ENCODE peak calls at places on chromosomes 7 and 10, in seven cellular contexts. One of them, this sample, is unnamed.

GRCh38 chr10:116113721-116114501 is 159.1 kb downstream of the GFRA1 start:
- DNase-seq in GM23248: peak; percentile 98
- DNase-seq in epithelial cell of esophagus: peak; percentile 4
- DNase-seq in H9: peak; percentile 15
- DNase-seq in mucosa of gallbladder: no peak
- DNase-seq in substantia nigra: no peak
- DNase-seq in fibroblast of pulmonary artery: no peak
- DNase-seq in this sample: peak; percentile 24

GRCh38 chr10:46317889-46318288 is 31.1 kb downstream of the ANTXRL start:
- DNase-seq in GM23248: no peak
- DNase-seq in epithelial cell of esophagus: no peak
- DNase-seq in H9: no peak
- DNase-seq in mucosa of gallbladder: no peak
- DNase-seq in substantia nigra: no peak
- DNase-seq in fibroblast of pulmonary artery: no peak
- DNase-seq in this sample: no peak

GRCh38 chr10:124696446-124697392 is 47.5 kb downstream of the FAM53B start:
- DNase-seq in GM23248: no peak
- DNase-seq in epithelial cell of esophagus: no peak
- DNase-seq in H9: no peak
- DNase-seq in mucosa of gallbladder: no peak
- DNase-seq in substantia nigra: no peak
- DNase-seq in fibroblast of pulmonary artery: no peak
- DNase-seq in this sample: no peak

GRCh38 chr7:75776295-75776971 is 4.4 kb upstream of the CCL26 start:
- DNase-seq in GM23248: peak; percentile 92
- DNase-seq in epithelial cell of esophagus: peak; percentile 58
- DNase-seq in H9: no peak
- DNase-seq in mucosa of gallbladder: no peak
- DNase-seq in substantia nigra: no peak
- DNase-seq in fibroblast of pulmonary artery: peak; percentile 65
- DNase-seq in this sample: peak; percentile 31

GRCh38 chr10:133527779-133528271 is 662 bp downstream of the CYP2E1 start:
- DNase-seq in GM23248: peak; percentile 10
- DNase-seq in epithelial cell of esophagus: no peak
- DNase-seq in H9: no peak
- DNase-seq in mucosa of gallbladder: no peak
- DNase-seq in substantia nigra: no peak
- DNase-seq in fibroblast of pulmonary artery: no peak
- DNase-seq in this sample: no peak

GRCh38 chr7:26308551-26308950 is 16.9 kb downstream of the SNX10 start:
- DNase-seq in GM23248: no peak
- DNase-seq in epithelial cell of esophagus: no peak
- DNase-seq in H9: no peak
- DNase-seq in mucosa of gallbladder: no peak
- DNase-seq in substantia nigra: no peak
- DNase-seq in fibroblast of pulmonary artery: no peak
- DNase-seq in this sample: no peak

GRCh38 chr10:58107506-58107905 is 160.2 kb downstream of the IPMK start:
- DNase-seq in GM23248: peak; percentile 88
- DNase-seq in epithelial cell of esophagus: peak; percentile 85
- DNase-seq in H9: no peak
- DNase-seq in mucosa of gallbladder: no peak
- DNase-seq in substantia nigra: no peak
- DNase-seq in fibroblast of pulmonary artery: peak; percentile 27
- DNase-seq in this sample: peak; percentile 30

GRCh38 chr7:31950101-31950755 is 120.0 kb downstream of the PDE1C start:
- DNase-seq in GM23248: peak; percentile 69
- DNase-seq in epithelial cell of esophagus: peak; percentile 7
- DNase-seq in H9: no peak
- DNase-seq in mucosa of gallbladder: no peak
- DNase-seq in substantia nigra: no peak
- DNase-seq in fibroblast of pulmonary artery: peak; percentile 9
- DNase-seq in this sample: no peak

GRCh38 chr10:1002425-1003006 is 14.3 kb downstream of the GTPBP4 start:
- DNase-seq in GM23248: no peak
- DNase-seq in epithelial cell of esophagus: no peak
- DNase-seq in H9: no peak
- DNase-seq in mucosa of gallbladder: no peak
- DNase-seq in substantia nigra: no peak
- DNase-seq in fibroblast of pulmonary artery: no peak
- DNase-seq in this sample: no peak

GRCh38 chr10:63217120-63217605 is 84.0 kb downstream of the NRBF2 start:
- DNase-seq in GM23248: peak; percentile 82
- DNase-seq in epithelial cell of esophagus: peak; percentile 62
- DNase-seq in H9: no peak
- DNase-seq in mucosa of gallbladder: no peak
- DNase-seq in substantia nigra: no peak
- DNase-seq in fibroblast of pulmonary artery: peak; percentile 73
- DNase-seq in this sample: peak; percentile 41

GRCh38 chr7:29567174-29567573 is 3.5 kb downstream of the PRR15 start:
- DNase-seq in GM23248: no peak
- DNase-seq in epithelial cell of esophagus: no peak
- DNase-seq in H9: no peak
- DNase-seq in mucosa of gallbladder: no peak
- DNase-seq in substantia nigra: no peak
- DNase-seq in fibroblast of pulmonary artery: no peak
- DNase-seq in this sample: no peak

GRCh38 chr7:28840515-28841125 is 117.5 kb downstream of the TRIL start:
- DNase-seq in GM23248: peak; percentile 53
- DNase-seq in epithelial cell of esophagus: peak; percentile 29
- DNase-seq in H9: no peak
- DNase-seq in mucosa of gallbladder: no peak
- DNase-seq in substantia nigra: no peak
- DNase-seq in fibroblast of pulmonary artery: peak; percentile 20
- DNase-seq in this sample: peak; percentile 32

GRCh38 chr7:5320802-5321396 is 38.2 kb downstream of the SLC29A4 start:
- DNase-seq in GM23248: no peak
- DNase-seq in epithelial cell of esophagus: no peak
- DNase-seq in H9: no peak
- DNase-seq in mucosa of gallbladder: no peak
- DNase-seq in substantia nigra: no peak
- DNase-seq in fibroblast of pulmonary artery: no peak
- DNase-seq in this sample: no peak

GRCh38 chr10:120402358-120402757 is 54.7 kb upstream of the PLPP4 start:
- DNase-seq in GM23248: peak; percentile 52
- DNase-seq in epithelial cell of esophagus: no peak
- DNase-seq in H9: no peak
- DNase-seq in mucosa of gallbladder: no peak
- DNase-seq in substantia nigra: no peak
- DNase-seq in fibroblast of pulmonary artery: no peak
- DNase-seq in this sample: no peak

GRCh38 chr7:92432299-92432946 is 14.9 kb upstream of the GATAD1 start:
- DNase-seq in GM23248: no peak
- DNase-seq in epithelial cell of esophagus: no peak
- DNase-seq in H9: no peak
- DNase-seq in mucosa of gallbladder: no peak
- DNase-seq in substantia nigra: no peak
- DNase-seq in fibroblast of pulmonary artery: no peak
- DNase-seq in this sample: no peak

GRCh38 chr7:30411897-30412296 is 66.7 kb downstream of the NOD1 start:
- DNase-seq in GM23248: no peak
- DNase-seq in epithelial cell of esophagus: peak; percentile 26
- DNase-seq in H9: no peak
- DNase-seq in mucosa of gallbladder: no peak
- DNase-seq in substantia nigra: no peak
- DNase-seq in fibroblast of pulmonary artery: no peak
- DNase-seq in this sample: no peak